ENCODE peak calls at places on chromosomes 5 and 9, in eight cellular contexts. H, Z, J, Q, X, B, A and P are unnamed samples.

GRCh38 chr5:98179791-98180755 is 593.4 kb upstream of the RGMB start:
- DNase-seq in H (no peak), Z (no peak), J (no peak), Q (no peak), X (no peak), B (no peak), A (no peak), P (no peak)

GRCh38 chr5:141762790-141763368 is 80.8 kb upstream of the ARAP3 start:
- DNase-seq in H (no peak), Z (no peak), J (no peak), Q (no peak), X (no peak), B (no peak), A (no peak), P (no peak)

GRCh38 chr5:154788212-154788611 is 33.0 kb downstream of the LARP1 start:
- DNase-seq in H (no peak), Z (no peak), J (no peak), Q (no peak), X (no peak), B (no peak), A (peak; percentile 40), P (no peak)

GRCh38 chr5:61280205-61280604 is 51.9 kb upstream of the ZSWIM6 start:
- DNase-seq in H (no peak), Z (no peak), J (no peak), Q (no peak), X (no peak), B (no peak), A (no peak), P (no peak)

GRCh38 chr9:121367651-121368510 is 2.2 kb downstream of the STOM start:
- DNase-seq in H (no peak), Z (no peak), J (no peak), Q (peak; percentile 90), X (no peak), B (no peak), A (no peak), P (no peak)

GRCh38 chr9:114521846-114522245 is 16.6 kb upstream of the WHRN start:
- DNase-seq in H (no peak), Z (no peak), J (no peak), Q (no peak), X (no peak), B (no peak), A (no peak), P (no peak)

GRCh38 chr9:8717146-8717545 is 917.6 kb upstream of the DMAC1 start:
- DNase-seq in H (no peak), Z (no peak), J (no peak), Q (no peak), X (no peak), B (no peak), A (no peak), P (no peak)

GRCh38 chr5:6461006-6461405 is 12.3 kb downstream of the UBE2QL1 start:
- DNase-seq in H (no peak), Z (no peak), J (no peak), Q (no peak), X (no peak), B (no peak), A (no peak), P (no peak)

GRCh38 chr5:34743878-34744277 is 87.8 kb downstream of the RAI14 start:
- DNase-seq in H (no peak), Z (no peak), J (no peak), Q (no peak), X (no peak), B (no peak), A (no peak), P (no peak)

GRCh38 chr9:6123402-6123801 is 92.2 kb upstream of the IL33 start:
- DNase-seq in H (no peak), Z (no peak), J (no peak), Q (no peak), X (no peak), B (no peak), A (no peak), P (no peak)

GRCh38 chr5:23884405-23884804 is 377.0 kb downstream of the PRDM9 start:
- DNase-seq in H (no peak), Z (no peak), J (no peak), Q (no peak), X (no peak), B (no peak), A (no peak), P (no peak)

GRCh38 chr9:90141723-90142122 is 500.9 kb downstream of the DIRAS2 start:
- DNase-seq in H (no peak), Z (no peak), J (no peak), Q (peak; percentile 12), X (no peak), B (no peak), A (no peak), P (no peak)

GRCh38 chr5:112684737-112685136 is 52.9 kb upstream of the APC start:
- DNase-seq in H (no peak), Z (no peak), J (no peak), Q (no peak), X (no peak), B (no peak), A (no peak), P (no peak)

GRCh38 chr9:109249615-109250014 is 71.2 kb downstream of the EPB41L4B start:
- DNase-seq in H (no peak), Z (no peak), J (no peak), Q (no peak), X (no peak), B (no peak), A (no peak), P (no peak)

GRCh38 chr5:53095931-53096525 is 13.5 kb downstream of the MOCS2 start:
- DNase-seq in H (peak; percentile 27), Z (peak; percentile 81), J (no peak), Q (peak; percentile 56), X (peak; percentile 70), B (peak; percentile 73), A (no peak), P (no peak)

GRCh38 chr9:711761-712523 is 129.6 kb upstream of the DMRT1 start:
- DNase-seq in H (no peak), Z (no peak), J (no peak), Q (no peak), X (no peak), B (no peak), A (no peak), P (no peak)

GRCh38 chr5:71706906-71707305 is 12.2 kb upstream of the CARTPT start:
- DNase-seq in H (no peak), Z (no peak), J (no peak), Q (peak; percentile 39), X (no peak), B (no peak), A (no peak), P (no peak)

GRCh38 chr9:20512106-20512505 is 110.2 kb downstream of the MLLT3 start:
- DNase-seq in H (no peak), Z (no peak), J (no peak), Q (no peak), X (no peak), B (no peak), A (no peak), P (no peak)

GRCh38 chr5:108339220-108339619 is 42.7 kb downstream of the FBXL17 start:
- DNase-seq in H (no peak), Z (no peak), J (no peak), Q (no peak), X (no peak), B (no peak), A (no peak), P (no peak)

GRCh38 chr9:136754626-136755284 is 3.3 kb downstream of the LCN8 start:
- DNase-seq in H (no peak), Z (no peak), J (no peak), Q (no peak), X (no peak), B (no peak), A (no peak), P (no peak)

GRCh38 chr5:32279786-32280185 is 33.0 kb downstream of the MTMR12 start:
- DNase-seq in H (no peak), Z (no peak), J (no peak), Q (no peak), X (no peak), B (no peak), A (no peak), P (no peak)
- H3K27ac ChIP-seq in H (no peak overlapping the region), Z (no peak overlapping the region), J (no peak overlapping the region), Q (peak overlapping the region; percentile 5), X (no peak overlapping the region), B (no peak overlapping the region), A (peak overlapping the region; percentile 55), P (no peak overlapping the region)

GRCh38 chr9:38622961-38623360 is 2.6 kb upstream of the ANKRD18A start:
- DNase-seq in H (no peak), Z (no peak), J (no peak), Q (no peak), X (no peak), B (no peak), A (no peak), P (no peak)

GRCh38 chr9:38621434-38622082 is 1.2 kb upstream of the ANKRD18A start:
- DNase-seq in H (no peak), Z (peak; percentile 60), J (peak; percentile 91), Q (peak; percentile 3), X (no peak), B (peak; percentile 40), A (peak; percentile 86), P (no peak)

GRCh38 chr9:38622083-38622674 is 1.8 kb upstream of the ANKRD18A start:
- DNase-seq in H (no peak), Z (no peak), J (peak; percentile 17), Q (peak; percentile 12), X (no peak), B (peak; percentile 30), A (peak; percentile 82), P (no peak)

GRCh38 chr9:38619556-38620447 is 594 bp downstream of the ANKRD18A start:
- DNase-seq in H (no peak), Z (no peak), J (no peak), Q (peak; percentile 21), X (no peak), B (peak; percentile 46), A (peak; percentile 80), P (no peak)

GRCh38 chr9:38620483-38621433 is at the start of gene ANKRD18A:
- DNase-seq in H (peak; percentile 88), Z (peak; percentile 72), J (no peak), Q (peak; percentile 89), X (peak; percentile 69), B (peak; percentile 90), A (peak; percentile 90), P (no peak)
- TF ChIP-seq POLR2AphosphoS5 in H (peak; percentile 63), Z (no peak), J (no peak), Q (peak; percentile 72), X (no peak), B (peak; percentile 4), A (no peak), P (no peak)

DNA sequence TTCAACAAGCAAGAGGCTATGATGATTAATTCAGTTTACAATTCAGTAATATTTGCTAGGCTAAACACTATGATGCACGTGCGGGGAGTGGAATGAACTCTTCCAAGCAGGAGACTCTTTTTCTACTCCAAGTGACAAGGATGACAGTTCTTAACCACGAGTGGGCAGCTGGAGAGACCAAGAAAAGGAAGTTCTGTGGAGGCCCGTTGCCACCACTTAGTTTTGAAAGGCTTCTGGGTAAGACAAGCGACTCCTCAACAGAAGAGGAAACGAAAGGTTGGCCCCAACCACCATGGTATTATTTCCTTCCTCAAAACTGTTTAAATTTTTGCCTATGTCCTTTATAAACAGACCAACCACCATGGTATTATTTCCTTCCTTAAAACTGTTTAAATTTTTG is 2.8 kb downstream of the DCAF12 start:
- DNase-seq in H (no peak), Z (peak; percentile 70), J (no peak), Q (no peak), X (no peak), B (peak; percentile 38), A (peak; percentile 76), P (no peak)
- H3K27ac ChIP-seq in H (no peak overlapping the region), Z (no peak overlapping the region), J (no peak overlapping the region), Q (no peak overlapping the region), X (no peak overlapping the region), B (no peak overlapping the region), A (peak overlapping the region; percentile 90), P (no peak overlapping the region)

GRCh38 chr5:151068571-151069197 is 12.2 kb downstream of the TNIP1 start:
- DNase-seq in H (no peak), Z (no peak), J (no peak), Q (no peak), X (no peak), B (peak; percentile 50), A (no peak), P (no peak)
- TF ChIP-seq POLR2AphosphoS5 in H (no peak), Z (no peak), J (no peak), Q (no peak), X (no peak), B (no peak), A (peak; percentile 56), P (peak; percentile 16)